ENCODE peak calls at places on chromosomes 1 and 21, in eight cellular contexts. I, O, A, Z, M, E, K and G are unnamed samples.

GRCh38 chr1:243598433-243598832 is 251.6 kb downstream of the AKT3 start:
- DNase-seq in M (no peak), I (peak), Z (no peak), O (peak), K (peak), A (no peak), E (peak), G (peak)

GRCh38 chr21:36691539-36692124 is 7.3 kb upstream of the SIM2 start:
- DNase-seq in Z (no peak), M (no peak), A (peak), O (no peak), E (no peak), I (no peak), K (no peak), G (no peak)

GRCh38 chr1:33010946-33011731 is 25.5 kb downstream of the AK2 start:
- DNase-seq in M (peak), I (no peak), A (no peak), Z (no peak), E (no peak), O (no peak), K (no peak), G (no peak)

GRCh38 chr1:231515748-231516147 is 12.7 kb upstream of the TSNAX start:
- DNase-seq in I (no peak), A (no peak), K (no peak), Z (no peak), M (no peak), E (peak), O (no peak), G (no peak)

GRCh38 chr1:8431028-8431427 is 113.1 kb downstream of the SLC45A1 start:
- DNase-seq in I (no peak), K (no peak), A (no peak), Z (peak), M (no peak), O (no peak), E (peak), G (no peak)

GRCh38 chr1:154478639-154479038 is 23.4 kb upstream of the TDRD10 start:
- DNase-seq in K (peak), Z (no peak), O (no peak), E (peak), I (no peak), M (no peak), A (no peak), G (no peak)

GRCh38 chr1:28343405-28343804 is 14.6 kb downstream of the MED18 start:
- DNase-seq in M (no peak), Z (no peak), A (no peak), O (no peak), K (no peak), I (no peak), E (no peak), G (peak)

GRCh38 chr1:24322636-24323177 is 3.5 kb downstream of the GRHL3 start:
- DNase-seq in K (no peak), I (no peak), E (no peak), A (no peak), M (no peak), O (no peak), Z (no peak), G (no peak)

GRCh38 chr1:33055210-33055991 is 18.7 kb upstream of the AK2 start:
- DNase-seq in K (peak), E (peak), O (peak), A (peak), M (peak), Z (no peak), I (peak), G (peak)